ENCODE peak calls at places on chromosome 2, in five cellular contexts. One of them, this sample, is unnamed.

GRCh38 chr2:174716785-174717184 is 47.5 kb downstream of the CHRNA1 start:
- DNase-seq in pancreas: no peak
- DNase-seq in fibroblast of the aortic adventitia: no peak
- DNase-seq in effector memory CD4-positive, alpha-beta T cell: no peak
- DNase-seq in HL-60: no peak
- DNase-seq in this sample: no peak

GRCh38 chr2:223941579-223942277 is 3.4 kb downstream of the WDFY1 start:
- DNase-seq in pancreas: no peak
- DNase-seq in effector memory CD4-positive, alpha-beta T cell: no peak
- DNase-seq in fibroblast of the aortic adventitia: peak
- DNase-seq in HL-60: no peak
- DNase-seq in this sample: no peak

GRCh38 chr2:176652300-176653182 is 383.3 kb downstream of the MTX2 start:
- DNase-seq in HL-60: peak
- DNase-seq in fibroblast of the aortic adventitia: peak
- DNase-seq in pancreas: no peak
- DNase-seq in effector memory CD4-positive, alpha-beta T cell: no peak
- DNase-seq in this sample: no peak

GRCh38 chr2:127080941-127081769 is 25.8 kb downstream of the BIN1 start:
- DNase-seq in effector memory CD4-positive, alpha-beta T cell: peak
- DNase-seq in HL-60: no peak
- DNase-seq in pancreas: no peak
- DNase-seq in fibroblast of the aortic adventitia: no peak
- DNase-seq in this sample: no peak

GRCh38 chr2:223100061-223100511 is 48.1 kb downstream of the KCNE4 start:
- DNase-seq in effector memory CD4-positive, alpha-beta T cell: no peak
- DNase-seq in pancreas: no peak
- DNase-seq in fibroblast of the aortic adventitia: peak
- DNase-seq in HL-60: no peak
- DNase-seq in this sample: no peak

GRCh38 chr2:84495539-84496146 is 20.7 kb upstream of the DNAH6 start:
- DNase-seq in HL-60: peak
- DNase-seq in fibroblast of the aortic adventitia: peak
- DNase-seq in pancreas: no peak
- DNase-seq in effector memory CD4-positive, alpha-beta T cell: no peak
- DNase-seq in this sample: no peak

GRCh38 chr2:23591111-23591510 is 206.1 kb downstream of the KLHL29 start:
- DNase-seq in effector memory CD4-positive, alpha-beta T cell: no peak
- DNase-seq in fibroblast of the aortic adventitia: no peak
- DNase-seq in pancreas: peak
- DNase-seq in HL-60: no peak
- DNase-seq in this sample: no peak

GRCh38 chr2:236209996-236210395 is 41.8 kb upstream of the GBX2 start:
- DNase-seq in pancreas: no peak
- DNase-seq in HL-60: no peak
- DNase-seq in effector memory CD4-positive, alpha-beta T cell: no peak
- DNase-seq in fibroblast of the aortic adventitia: no peak
- DNase-seq in this sample: no peak

GRCh38 chr2:10658041-10658913 is 31.5 kb downstream of the NOL10 start:
- DNase-seq in fibroblast of the aortic adventitia: peak
- DNase-seq in effector memory CD4-positive, alpha-beta T cell: no peak
- DNase-seq in pancreas: no peak
- DNase-seq in HL-60: no peak
- DNase-seq in this sample: no peak

GRCh38 chr2:2662847-2663356 is 331.8 kb upstream of the MYT1L start:
- DNase-seq in effector memory CD4-positive, alpha-beta T cell: no peak
- DNase-seq in fibroblast of the aortic adventitia: no peak
- DNase-seq in HL-60: no peak
- DNase-seq in pancreas: no peak
- DNase-seq in this sample: no peak

GRCh38 chr2:58137856-58138255 is 91.2 kb downstream of the VRK2 start:
- DNase-seq in pancreas: no peak
- DNase-seq in fibroblast of the aortic adventitia: peak
- DNase-seq in effector memory CD4-positive, alpha-beta T cell: no peak
- DNase-seq in HL-60: no peak
- DNase-seq in this sample: no peak

GRCh38 chr2:41928593-41928992 is 119.2 kb upstream of the PKDCC start:
- DNase-seq in HL-60: no peak
- DNase-seq in effector memory CD4-positive, alpha-beta T cell: no peak
- DNase-seq in pancreas: no peak
- DNase-seq in fibroblast of the aortic adventitia: peak
- DNase-seq in this sample: no peak

GRCh38 chr2:64145760-64146159 is 1.5 kb upstream of the PELI1 start:
- DNase-seq in HL-60: no peak
- DNase-seq in fibroblast of the aortic adventitia: no peak
- DNase-seq in effector memory CD4-positive, alpha-beta T cell: no peak
- DNase-seq in pancreas: no peak
- DNase-seq in this sample: no peak

GRCh38 chr2:152005612-152006011 is 93.2 kb downstream of the CACNB4 start:
- DNase-seq in pancreas: no peak
- DNase-seq in effector memory CD4-positive, alpha-beta T cell: no peak
- DNase-seq in HL-60: peak
- DNase-seq in fibroblast of the aortic adventitia: no peak
- DNase-seq in this sample: no peak

GRCh38 chr2:202965810-202966454 is 48.7 kb upstream of the NBEAL1 start:
- DNase-seq in HL-60: peak
- DNase-seq in effector memory CD4-positive, alpha-beta T cell: no peak
- DNase-seq in fibroblast of the aortic adventitia: peak
- DNase-seq in pancreas: no peak
- DNase-seq in this sample: no peak

GRCh38 chr2:232898592-232899541 is 28.8 kb downstream of the SNORC start:
- DNase-seq in effector memory CD4-positive, alpha-beta T cell: no peak
- DNase-seq in pancreas: peak
- DNase-seq in fibroblast of the aortic adventitia: peak
- DNase-seq in HL-60: no peak
- DNase-seq in this sample: no peak

GRCh38 chr2:238083919-238084318 is 16.2 kb upstream of the ESPNL start:
- DNase-seq in fibroblast of the aortic adventitia: no peak
- DNase-seq in HL-60: no peak
- DNase-seq in effector memory CD4-positive, alpha-beta T cell: no peak
- DNase-seq in pancreas: no peak
- DNase-seq in this sample: no peak

GRCh38 chr2:101788995-101789970 is 91.8 kb downstream of the MAP4K4 start:
- DNase-seq in effector memory CD4-positive, alpha-beta T cell: no peak
- DNase-seq in pancreas: no peak
- DNase-seq in fibroblast of the aortic adventitia: no peak
- DNase-seq in HL-60: no peak
- DNase-seq in this sample: no peak

GRCh38 chr2:237143676-237144440 is 58.2 kb downstream of the COPS8 start:
- DNase-seq in fibroblast of the aortic adventitia: peak
- DNase-seq in pancreas: no peak
- DNase-seq in HL-60: no peak
- DNase-seq in effector memory CD4-positive, alpha-beta T cell: no peak
- DNase-seq in this sample: no peak

GRCh38 chr2:73225513-73226360 is 7.3 kb downstream of the PRADC1 start:
- DNase-seq in fibroblast of the aortic adventitia: no peak
- DNase-seq in effector memory CD4-positive, alpha-beta T cell: no peak
- DNase-seq in pancreas: peak
- DNase-seq in HL-60: peak
- DNase-seq in this sample: no peak

GRCh38 chr2:172253190-172254052 is 150.7 kb upstream of the DLX2 start:
- DNase-seq in pancreas: no peak
- DNase-seq in effector memory CD4-positive, alpha-beta T cell: no peak
- DNase-seq in fibroblast of the aortic adventitia: peak
- DNase-seq in HL-60: no peak
- DNase-seq in this sample: no peak

GRCh38 chr2:161990741-161991140 is 83.3 kb downstream of the DPP4 start:
- DNase-seq in effector memory CD4-positive, alpha-beta T cell: no peak
- DNase-seq in HL-60: no peak
- DNase-seq in pancreas: no peak
- DNase-seq in fibroblast of the aortic adventitia: peak
- DNase-seq in this sample: no peak

GRCh38 chr2:11097038-11097720 is 58.1 kb upstream of the SLC66A3 start:
- DNase-seq in fibroblast of the aortic adventitia: peak
- DNase-seq in pancreas: no peak
- DNase-seq in effector memory CD4-positive, alpha-beta T cell: no peak
- DNase-seq in HL-60: no peak
- DNase-seq in this sample: no peak

GRCh38 chr2:240468300-240469238 is 33.1 kb downstream of the GPC1 start:
- DNase-seq in pancreas: peak
- DNase-seq in effector memory CD4-positive, alpha-beta T cell: no peak
- DNase-seq in fibroblast of the aortic adventitia: no peak
- DNase-seq in HL-60: no peak
- DNase-seq in this sample: no peak

GRCh38 chr2:60961457-60961856 is 56.1 kb upstream of the PEX13 start:
- DNase-seq in HL-60: peak
- DNase-seq in effector memory CD4-positive, alpha-beta T cell: no peak
- DNase-seq in fibroblast of the aortic adventitia: peak
- DNase-seq in pancreas: no peak
- DNase-seq in this sample: no peak

GRCh38 chr2:29014811-29015414 is 33.8 kb downstream of the TOGARAM2 start:
- DNase-seq in pancreas: no peak
- DNase-seq in effector memory CD4-positive, alpha-beta T cell: peak
- DNase-seq in HL-60: peak
- DNase-seq in fibroblast of the aortic adventitia: peak
- DNase-seq in this sample: no peak

GRCh38 chr2:163733301-163733938 is 2.4 kb downstream of the FIGN start:
- DNase-seq in effector memory CD4-positive, alpha-beta T cell: no peak
- DNase-seq in fibroblast of the aortic adventitia: peak
- DNase-seq in pancreas: no peak
- DNase-seq in HL-60: no peak
- DNase-seq in this sample: no peak
- H3K4me3 ChIP-seq in effector memory CD4-positive, alpha-beta T cell: no peak
- H3K4me3 ChIP-seq in fibroblast of the aortic adventitia: peak
- H3K4me3 ChIP-seq in pancreas: no peak
- H3K4me3 ChIP-seq in HL-60: no peak
- H3K4me3 ChIP-seq in this sample: peak

GRCh38 chr2:150483532-150483931 is 3.9 kb downstream of the RND3 start:
- DNase-seq in fibroblast of the aortic adventitia: peak
- DNase-seq in effector memory CD4-positive, alpha-beta T cell: no peak
- DNase-seq in pancreas: no peak
- DNase-seq in HL-60: no peak
- DNase-seq in this sample: no peak
- H3K4me3 ChIP-seq in fibroblast of the aortic adventitia: peak
- H3K4me3 ChIP-seq in effector memory CD4-positive, alpha-beta T cell: no peak
- H3K4me3 ChIP-seq in pancreas: no peak
- H3K4me3 ChIP-seq in HL-60: no peak
- H3K4me3 ChIP-seq in this sample: peak

DNA sequence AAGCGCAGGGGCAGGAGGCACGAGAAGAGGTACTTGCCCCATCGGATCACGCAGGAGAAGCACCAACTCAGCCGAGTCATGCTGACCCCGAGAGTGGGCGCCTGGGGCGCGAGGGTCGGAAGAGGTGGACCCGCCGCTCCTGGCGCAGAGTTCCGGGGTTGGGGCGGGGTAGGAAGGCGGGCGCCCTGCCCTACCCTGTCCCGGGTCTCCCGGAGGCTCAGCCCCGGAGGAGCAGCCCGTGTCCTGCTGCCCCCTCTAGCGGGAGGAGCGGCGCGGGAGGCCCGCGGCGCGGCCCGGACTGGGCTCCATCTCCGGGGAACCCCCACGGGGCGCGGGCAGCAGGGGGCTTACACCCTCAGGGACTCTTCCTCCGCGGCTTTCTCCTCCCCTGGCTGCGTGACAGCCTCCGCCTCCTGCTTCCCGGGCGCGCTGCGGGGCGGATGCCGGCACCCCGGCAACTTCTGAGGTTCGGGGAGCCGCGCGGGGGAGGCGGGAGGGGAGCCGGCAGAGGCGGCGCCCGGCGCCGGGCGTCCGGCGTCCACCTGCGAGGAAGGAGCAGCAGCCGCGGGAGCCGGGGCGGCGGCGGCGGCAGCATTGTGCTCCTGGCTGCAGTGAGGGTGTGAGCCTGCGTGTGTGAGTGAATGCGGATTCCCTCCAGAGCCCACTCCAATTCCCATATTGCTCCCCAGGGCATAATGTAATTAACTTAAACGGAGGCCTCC is 7.5 kb upstream of the TNS1 start:
- DNase-seq in pancreas: peak
- DNase-seq in fibroblast of the aortic adventitia: no peak
- DNase-seq in effector memory CD4-positive, alpha-beta T cell: no peak
- DNase-seq in HL-60: no peak
- DNase-seq in this sample: no peak
- H3K4me3 ChIP-seq in pancreas: peak
- H3K4me3 ChIP-seq in fibroblast of the aortic adventitia: peak
- H3K4me3 ChIP-seq in effector memory CD4-positive, alpha-beta T cell: peak
- H3K4me3 ChIP-seq in HL-60: peak
- H3K4me3 ChIP-seq in this sample: peak

GRCh38 chr2:33230877-33231276 is 245.6 kb upstream of the RASGRP3 start:
- DNase-seq in fibroblast of the aortic adventitia: no peak
- DNase-seq in HL-60: no peak
- DNase-seq in effector memory CD4-positive, alpha-beta T cell: no peak
- DNase-seq in pancreas: no peak
- DNase-seq in this sample: no peak
- H3K4me3 ChIP-seq in fibroblast of the aortic adventitia: no peak
- H3K4me3 ChIP-seq in HL-60: no peak
- H3K4me3 ChIP-seq in effector memory CD4-positive, alpha-beta T cell: no peak
- H3K4me3 ChIP-seq in pancreas: no peak
- H3K4me3 ChIP-seq in this sample: no peak

DNA sequence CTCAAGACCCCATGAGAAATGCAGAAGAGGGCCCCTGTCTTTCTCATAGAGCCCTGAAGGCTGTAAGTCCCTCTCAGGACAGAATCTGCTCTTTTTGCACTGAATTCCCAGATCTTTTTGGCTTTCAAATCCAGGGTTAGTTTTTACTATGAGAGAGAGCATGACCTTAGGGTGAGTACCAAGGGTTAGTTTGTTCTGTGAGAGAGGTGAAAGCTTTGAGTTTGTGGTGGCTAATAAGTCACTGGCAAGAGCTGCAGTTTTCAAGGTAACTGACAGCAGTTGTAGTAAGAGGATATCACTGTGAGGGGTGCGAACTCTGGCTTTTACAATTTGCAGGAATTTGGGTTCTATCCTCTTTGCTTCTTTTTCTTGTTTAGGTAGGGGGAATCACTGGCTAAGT is 248.4 kb upstream of the KCNH7 start:
- DNase-seq in effector memory CD4-positive, alpha-beta T cell: no peak
- DNase-seq in pancreas: no peak
- DNase-seq in fibroblast of the aortic adventitia: no peak
- DNase-seq in HL-60: no peak
- DNase-seq in this sample: no peak
- H3K4me3 ChIP-seq in effector memory CD4-positive, alpha-beta T cell: no peak
- H3K4me3 ChIP-seq in pancreas: no peak
- H3K4me3 ChIP-seq in fibroblast of the aortic adventitia: no peak
- H3K4me3 ChIP-seq in HL-60: no peak
- H3K4me3 ChIP-seq in this sample: no peak

GRCh38 chr2:163646659-163647058 is 89.1 kb downstream of the FIGN start:
- DNase-seq in HL-60: no peak
- DNase-seq in pancreas: no peak
- DNase-seq in fibroblast of the aortic adventitia: no peak
- DNase-seq in effector memory CD4-positive, alpha-beta T cell: no peak
- DNase-seq in this sample: no peak
- H3K4me3 ChIP-seq in HL-60: no peak
- H3K4me3 ChIP-seq in pancreas: no peak
- H3K4me3 ChIP-seq in fibroblast of the aortic adventitia: no peak
- H3K4me3 ChIP-seq in effector memory CD4-positive, alpha-beta T cell: no peak
- H3K4me3 ChIP-seq in this sample: no peak

GRCh38 chr2:38572167-38572566 is 30.6 kb downstream of the HNRNPLL start:
- DNase-seq in fibroblast of the aortic adventitia: peak
- DNase-seq in effector memory CD4-positive, alpha-beta T cell: no peak
- DNase-seq in pancreas: no peak
- DNase-seq in HL-60: peak
- DNase-seq in this sample: no peak
- H3K4me3 ChIP-seq in fibroblast of the aortic adventitia: no peak
- H3K4me3 ChIP-seq in effector memory CD4-positive, alpha-beta T cell: no peak
- H3K4me3 ChIP-seq in pancreas: no peak
- H3K4me3 ChIP-seq in HL-60: no peak
- H3K4me3 ChIP-seq in this sample: no peak

GRCh38 chr2:118850901-118851268 is 3.4 kb upstream of the EN1 start:
- DNase-seq in HL-60: no peak
- DNase-seq in pancreas: no peak
- DNase-seq in effector memory CD4-positive, alpha-beta T cell: no peak
- DNase-seq in fibroblast of the aortic adventitia: no peak
- DNase-seq in this sample: no peak
- H3K4me3 ChIP-seq in HL-60: no peak
- H3K4me3 ChIP-seq in pancreas: no peak
- H3K4me3 ChIP-seq in effector memory CD4-positive, alpha-beta T cell: no peak
- H3K4me3 ChIP-seq in fibroblast of the aortic adventitia: no peak
- H3K4me3 ChIP-seq in this sample: no peak

This sample was measured in esophagus squamous epithelium.